ENCODE peak calls at places on chromosome 6, in seven cellular contexts. One of them, this sample, is unnamed.

GRCh38 chr6:90197854-90198496 is 98.7 kb downstream of the BACH2 start:
- DNase-seq in CD8-positive, alpha-beta T cell: no peak
- DNase-seq in WTC11: no peak
- DNase-seq in GM12865: no peak
- DNase-seq in body of pancreas: peak
- DNase-seq in H9: no peak
- DNase-seq in spleen: no peak
- DNase-seq in this sample: no peak

GRCh38 chr6:134065706-134066105 is 13.3 kb upstream of the SLC2A12 start:
- DNase-seq in CD8-positive, alpha-beta T cell: peak
- DNase-seq in WTC11: peak
- DNase-seq in GM12865: peak
- DNase-seq in body of pancreas: no peak
- DNase-seq in H9: peak
- DNase-seq in spleen: no peak
- DNase-seq in this sample: no peak

GRCh38 chr6:44179072-44179536 is 20.5 kb downstream of the CAPN11 start:
- DNase-seq in CD8-positive, alpha-beta T cell: no peak
- DNase-seq in WTC11: no peak
- DNase-seq in GM12865: no peak
- DNase-seq in body of pancreas: no peak
- DNase-seq in H9: no peak
- DNase-seq in spleen: no peak
- DNase-seq in this sample: no peak

GRCh38 chr6:20237677-20238460 is 25.6 kb upstream of the MBOAT1 start:
- DNase-seq in CD8-positive, alpha-beta T cell: no peak
- DNase-seq in WTC11: no peak
- DNase-seq in GM12865: no peak
- DNase-seq in body of pancreas: no peak
- DNase-seq in H9: no peak
- DNase-seq in spleen: no peak
- DNase-seq in this sample: no peak

GRCh38 chr6:154548130-154548830 is 37.8 kb upstream of the CNKSR3 start:
- DNase-seq in CD8-positive, alpha-beta T cell: no peak
- DNase-seq in WTC11: no peak
- DNase-seq in GM12865: no peak
- DNase-seq in body of pancreas: peak
- DNase-seq in H9: no peak
- DNase-seq in spleen: no peak
- DNase-seq in this sample: no peak

GRCh38 chr6:151475653-151476523 is 17.9 kb upstream of the CCDC170 start:
- DNase-seq in CD8-positive, alpha-beta T cell: peak
- DNase-seq in WTC11: peak
- DNase-seq in GM12865: peak
- DNase-seq in body of pancreas: peak
- DNase-seq in H9: peak
- DNase-seq in spleen: no peak
- DNase-seq in this sample: no peak

GRCh38 chr6:127481081-127481480 is 21.9 kb upstream of the KIAA0408 start:
- DNase-seq in CD8-positive, alpha-beta T cell: no peak
- DNase-seq in WTC11: no peak
- DNase-seq in GM12865: no peak
- DNase-seq in body of pancreas: no peak
- DNase-seq in H9: no peak
- DNase-seq in spleen: no peak
- DNase-seq in this sample: no peak

GRCh38 chr6:167996424-167997199 is 859 bp upstream of the KIF25 start:
- DNase-seq in CD8-positive, alpha-beta T cell: no peak
- DNase-seq in WTC11: peak
- DNase-seq in GM12865: peak
- DNase-seq in body of pancreas: no peak
- DNase-seq in H9: peak
- DNase-seq in spleen: no peak
- DNase-seq in this sample: no peak

GRCh38 chr6:79196908-79197307 is 37.6 kb downstream of the HMGN3 start:
- DNase-seq in CD8-positive, alpha-beta T cell: no peak
- DNase-seq in WTC11: no peak
- DNase-seq in GM12865: no peak
- DNase-seq in body of pancreas: no peak
- DNase-seq in H9: no peak
- DNase-seq in spleen: no peak
- DNase-seq in this sample: no peak

GRCh38 chr6:34066772-34067770 is 78.8 kb downstream of the GRM4 start:
- DNase-seq in CD8-positive, alpha-beta T cell: no peak
- DNase-seq in WTC11: no peak
- DNase-seq in GM12865: no peak
- DNase-seq in body of pancreas: no peak
- DNase-seq in H9: no peak
- DNase-seq in spleen: no peak
- DNase-seq in this sample: no peak

GRCh38 chr6:11322252-11322885 is 89.9 kb upstream of the NEDD9 start:
- DNase-seq in CD8-positive, alpha-beta T cell: no peak
- DNase-seq in WTC11: no peak
- DNase-seq in GM12865: peak
- DNase-seq in body of pancreas: no peak
- DNase-seq in H9: no peak
- DNase-seq in spleen: no peak
- DNase-seq in this sample: no peak

GRCh38 chr6:148635070-148635743 is 111.6 kb upstream of the UST start:
- DNase-seq in CD8-positive, alpha-beta T cell: no peak
- DNase-seq in WTC11: no peak
- DNase-seq in GM12865: no peak
- DNase-seq in body of pancreas: no peak
- DNase-seq in H9: no peak
- DNase-seq in spleen: no peak
- DNase-seq in this sample: no peak

GRCh38 chr6:13435477-13435876 is 51.9 kb downstream of the GFOD1 start:
- DNase-seq in CD8-positive, alpha-beta T cell: no peak
- DNase-seq in WTC11: no peak
- DNase-seq in GM12865: no peak
- DNase-seq in body of pancreas: no peak
- DNase-seq in H9: no peak
- DNase-seq in spleen: no peak
- DNase-seq in this sample: no peak

GRCh38 chr6:180295-180694 is 112.0 kb upstream of the DUSP22 start:
- DNase-seq in CD8-positive, alpha-beta T cell: peak
- DNase-seq in WTC11: no peak
- DNase-seq in GM12865: no peak
- DNase-seq in body of pancreas: no peak
- DNase-seq in H9: no peak
- DNase-seq in spleen: no peak
- DNase-seq in this sample: no peak

GRCh38 chr6:67653561-67653960 is 981.5 kb upstream of the ADGRB3 start:
- DNase-seq in CD8-positive, alpha-beta T cell: no peak
- DNase-seq in WTC11: no peak
- DNase-seq in GM12865: no peak
- DNase-seq in body of pancreas: no peak
- DNase-seq in H9: no peak
- DNase-seq in spleen: no peak
- DNase-seq in this sample: no peak

GRCh38 chr6:43509142-43509983 is 783 bp downstream of the LRRC73 start:
- DNase-seq in CD8-positive, alpha-beta T cell: no peak
- DNase-seq in WTC11: peak
- DNase-seq in GM12865: no peak
- DNase-seq in body of pancreas: no peak
- DNase-seq in H9: no peak
- DNase-seq in spleen: no peak
- DNase-seq in this sample: no peak

GRCh38 chr6:26312501-26313390 is 52.3 kb upstream of the BTN3A2 start:
- DNase-seq in CD8-positive, alpha-beta T cell: peak
- DNase-seq in WTC11: peak
- DNase-seq in GM12865: peak
- DNase-seq in body of pancreas: peak
- DNase-seq in H9: peak
- DNase-seq in spleen: peak
- DNase-seq in this sample: peak

GRCh38 chr6:127538750-127539264 is 19.7 kb upstream of the MTCL3 start:
- DNase-seq in CD8-positive, alpha-beta T cell: no peak
- DNase-seq in WTC11: no peak
- DNase-seq in GM12865: no peak
- DNase-seq in body of pancreas: no peak
- DNase-seq in H9: no peak
- DNase-seq in spleen: no peak
- DNase-seq in this sample: no peak

GRCh38 chr6:16474834-16475781 is 236.7 kb downstream of the GMPR start:
- DNase-seq in CD8-positive, alpha-beta T cell: no peak
- DNase-seq in WTC11: no peak
- DNase-seq in GM12865: peak
- DNase-seq in body of pancreas: no peak
- DNase-seq in H9: no peak
- DNase-seq in spleen: no peak
- DNase-seq in this sample: no peak

GRCh38 chr6:35960192-35960591 is 39.3 kb upstream of the SRPK1 start:
- DNase-seq in CD8-positive, alpha-beta T cell: no peak
- DNase-seq in WTC11: no peak
- DNase-seq in GM12865: no peak
- DNase-seq in body of pancreas: no peak
- DNase-seq in H9: no peak
- DNase-seq in spleen: no peak
- DNase-seq in this sample: no peak

GRCh38 chr6:35955521-35955920 is 34.6 kb upstream of the SRPK1 start:
- DNase-seq in CD8-positive, alpha-beta T cell: no peak
- DNase-seq in WTC11: no peak
- DNase-seq in GM12865: no peak
- DNase-seq in body of pancreas: no peak
- DNase-seq in H9: no peak
- DNase-seq in spleen: no peak
- DNase-seq in this sample: no peak

GRCh38 chr6:35955071-35955470 is 34.2 kb upstream of the SRPK1 start:
- DNase-seq in CD8-positive, alpha-beta T cell: no peak
- DNase-seq in WTC11: no peak
- DNase-seq in GM12865: no peak
- DNase-seq in body of pancreas: no peak
- DNase-seq in H9: no peak
- DNase-seq in spleen: no peak
- DNase-seq in this sample: no peak

GRCh38 chr6:35954335-35954734 is 33.4 kb upstream of the SRPK1 start:
- DNase-seq in CD8-positive, alpha-beta T cell: no peak
- DNase-seq in WTC11: no peak
- DNase-seq in GM12865: no peak
- DNase-seq in body of pancreas: no peak
- DNase-seq in H9: no peak
- DNase-seq in spleen: no peak
- DNase-seq in this sample: no peak

GRCh38 chr6:35955970-35956369 is 35.1 kb upstream of the SRPK1 start:
- DNase-seq in CD8-positive, alpha-beta T cell: no peak
- DNase-seq in WTC11: no peak
- DNase-seq in GM12865: no peak
- DNase-seq in body of pancreas: no peak
- DNase-seq in H9: no peak
- DNase-seq in spleen: no peak
- DNase-seq in this sample: no peak
- TF ChIP-seq CTCF in CD8-positive, alpha-beta T cell: no peak
- TF ChIP-seq CTCF in WTC11: no peak
- TF ChIP-seq CTCF in GM12865: peak
- TF ChIP-seq CTCF in body of pancreas: peak
- TF ChIP-seq CTCF in H9: peak
- TF ChIP-seq CTCF in spleen: no peak
- TF ChIP-seq CTCF in this sample: no peak

DNA sequence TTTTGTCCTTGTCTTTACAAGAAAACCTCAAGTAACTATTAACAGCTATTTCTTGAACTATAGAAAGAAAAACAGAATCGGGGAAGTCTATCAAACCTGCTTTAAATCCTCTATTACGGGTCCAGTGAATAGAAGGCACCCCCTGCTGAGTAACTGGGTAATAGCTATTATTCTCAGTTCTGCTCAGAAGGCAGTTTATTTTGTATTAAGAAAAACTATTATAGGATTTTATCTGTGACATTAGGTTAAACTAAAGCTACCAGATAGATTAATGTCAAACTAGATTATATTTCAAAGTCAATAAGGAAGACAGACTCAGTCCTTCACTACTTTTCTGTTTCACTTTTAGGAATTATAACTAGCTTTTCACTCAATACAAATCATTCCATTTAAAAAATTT is 93.7 kb downstream of the DST start:
- DNase-seq in CD8-positive, alpha-beta T cell: no peak
- DNase-seq in WTC11: no peak
- DNase-seq in GM12865: no peak
- DNase-seq in body of pancreas: peak
- DNase-seq in H9: no peak
- DNase-seq in spleen: no peak
- DNase-seq in this sample: no peak
- TF ChIP-seq CTCF in CD8-positive, alpha-beta T cell: no peak
- TF ChIP-seq CTCF in WTC11: no peak
- TF ChIP-seq CTCF in GM12865: no peak
- TF ChIP-seq CTCF in body of pancreas: peak
- TF ChIP-seq CTCF in H9: no peak
- TF ChIP-seq CTCF in spleen: no peak
- TF ChIP-seq CTCF in this sample: no peak

DNA sequence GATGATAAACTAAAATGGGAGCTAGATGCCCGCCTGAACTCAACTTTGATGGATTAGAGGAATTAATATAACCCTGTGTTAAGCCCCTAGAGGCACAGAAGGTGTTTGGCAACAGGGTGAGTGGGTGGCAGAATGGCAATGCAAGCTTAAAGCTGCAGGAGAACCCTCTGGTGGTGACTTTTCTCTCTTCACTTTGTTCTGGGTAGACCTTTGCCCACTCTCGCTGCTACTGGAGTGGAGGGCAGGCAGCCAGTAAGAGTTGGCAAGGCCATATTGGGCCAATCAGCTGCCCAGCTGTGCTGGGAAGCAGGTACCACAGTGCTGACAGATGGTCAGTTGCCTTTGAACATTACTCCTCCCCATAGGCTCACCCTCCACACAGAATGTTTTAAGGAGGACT is 468.2 kb downstream of the MMUT start:
- DNase-seq in CD8-positive, alpha-beta T cell: no peak
- DNase-seq in WTC11: no peak
- DNase-seq in GM12865: peak
- DNase-seq in body of pancreas: no peak
- DNase-seq in H9: peak
- DNase-seq in spleen: no peak
- DNase-seq in this sample: no peak
- TF ChIP-seq CTCF in CD8-positive, alpha-beta T cell: no peak
- TF ChIP-seq CTCF in WTC11: no peak
- TF ChIP-seq CTCF in GM12865: no peak
- TF ChIP-seq CTCF in body of pancreas: no peak
- TF ChIP-seq CTCF in H9: peak
- TF ChIP-seq CTCF in spleen: no peak
- TF ChIP-seq CTCF in this sample: no peak

GRCh38 chr6:99246602-99247001 is 102.9 kb downstream of the FAXC start:
- DNase-seq in CD8-positive, alpha-beta T cell: no peak
- DNase-seq in WTC11: no peak
- DNase-seq in GM12865: no peak
- DNase-seq in body of pancreas: no peak
- DNase-seq in H9: no peak
- DNase-seq in spleen: no peak
- DNase-seq in this sample: no peak

DNA sequence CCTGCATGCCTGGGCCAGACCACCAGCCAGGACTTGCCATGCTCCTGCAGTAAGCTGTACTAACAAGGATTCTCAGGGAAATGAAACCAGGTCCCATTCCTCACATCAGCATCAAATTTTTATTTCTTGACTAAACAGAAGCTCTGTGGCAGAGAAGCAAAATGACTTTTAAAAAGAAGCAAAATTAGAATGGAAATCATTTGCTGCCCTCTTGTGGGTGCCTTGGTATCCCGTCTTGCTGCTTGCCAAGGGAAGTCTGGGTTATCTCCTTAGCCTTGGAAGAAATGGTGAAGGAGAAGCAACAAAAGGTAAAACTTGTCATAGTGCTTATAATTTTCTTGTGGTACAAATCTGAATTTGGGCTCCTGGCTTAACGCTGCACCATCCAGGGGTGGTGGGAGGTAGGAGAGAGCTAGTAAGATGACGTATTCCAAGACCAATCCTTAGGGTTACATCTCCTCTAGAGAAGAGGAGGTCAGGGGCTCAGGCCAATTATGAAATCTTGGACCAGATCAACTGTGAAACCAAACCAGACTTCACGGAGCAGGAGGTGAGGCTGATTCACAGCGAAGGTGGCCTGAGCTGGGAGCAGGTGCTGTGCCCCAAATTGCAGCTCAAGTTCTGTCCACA is 107.5 kb downstream of the FAXC start:
- DNase-seq in CD8-positive, alpha-beta T cell: no peak
- DNase-seq in WTC11: peak
- DNase-seq in GM12865: peak
- DNase-seq in body of pancreas: no peak
- DNase-seq in H9: peak
- DNase-seq in spleen: no peak
- DNase-seq in this sample: no peak
- TF ChIP-seq CTCF in CD8-positive, alpha-beta T cell: no peak
- TF ChIP-seq CTCF in WTC11: peak
- TF ChIP-seq CTCF in GM12865: peak
- TF ChIP-seq CTCF in body of pancreas: peak
- TF ChIP-seq CTCF in H9: peak
- TF ChIP-seq CTCF in spleen: no peak
- TF ChIP-seq CTCF in this sample: no peak

This sample was measured in omental fat pad.